ENCODE peak calls at places on chromosomes 5 and 9, in five cellular contexts. D is heart right ventricle; O is psoas muscle; Y is colonic mucosa; H is CD8-positive, alpha-beta T cell. F is an unnamed sample.

GRCh38 chr9:83596899-83597504 is 25.9 kb upstream of the IDNK start:
- DNase-seq in D (peak; percentile 32), O (no peak), Y (peak; percentile 53), H (no peak), F (no peak)

GRCh38 chr9:112174223-112174964 is 703 bp downstream of the SUSD1 start:
- DNase-seq in D (peak; percentile 48), O (peak; percentile 70), Y (peak; percentile 84), H (peak; percentile 45), F (peak; percentile 17)

GRCh38 chr9:86751207-86751606 is 196.1 kb downstream of the GAS1 start:
- DNase-seq in D (peak; percentile 42), O (peak; percentile 20), Y (no peak), H (no peak), F (no peak)

GRCh38 chr5:76332102-76332501 is 71.0 kb upstream of the IQGAP2 start:
- DNase-seq in D (no peak), O (no peak), Y (peak; percentile 60), H (no peak), F (no peak)

GRCh38 chr9:123360161-123361085 is 4.4 kb downstream of the CRB2 start:
- DNase-seq in D (no peak), O (no peak), Y (peak; percentile 95), H (peak; percentile 14), F (no peak)

GRCh38 chr5:62547929-62548678 is 30.5 kb upstream of the LRRC70 start:
- DNase-seq in D (no peak), O (no peak), Y (no peak), H (no peak), F (no peak)

GRCh38 chr9:105515811-105516413 is 42.0 kb upstream of the FKTN start:
- DNase-seq in D (no peak), O (no peak), Y (no peak), H (no peak), F (no peak)

GRCh38 chr5:180086816-180087426 is 15.4 kb upstream of the RNF130 start:
- DNase-seq in D (no peak), O (no peak), Y (no peak), H (no peak), F (no peak)

GRCh38 chr5:59187772-59188347 is 605.0 kb downstream of the RAB3C start:
- DNase-seq in D (no peak), O (no peak), Y (no peak), H (no peak), F (no peak)

GRCh38 chr5:126099077-126099476 is 324.1 kb upstream of the GRAMD2B start:
- DNase-seq in D (no peak), O (no peak), Y (no peak), H (no peak), F (no peak)

GRCh38 chr5:84706678-84707641 is 322.3 kb upstream of the EDIL3 start:
- DNase-seq in D (no peak), O (no peak), Y (no peak), H (no peak), F (no peak)

GRCh38 chr9:131575121-131575640 is 29.9 kb downstream of the PRRT1B start:
- DNase-seq in D (no peak), O (no peak), Y (no peak), H (no peak), F (no peak)

GRCh38 chr5:109825450-109825849 is 135.7 kb downstream of the MAN2A1 start:
- DNase-seq in D (no peak), O (no peak), Y (no peak), H (no peak), F (no peak)

GRCh38 chr5:91025956-91026355 is 357.2 kb downstream of the ARRDC3 start:
- DNase-seq in D (no peak), O (no peak), Y (no peak), H (no peak), F (no peak)

GRCh38 chr9:135008416-135008815 is 79.1 kb upstream of the OLFM1 start:
- DNase-seq in D (no peak), O (no peak), Y (no peak), H (no peak), F (no peak)

GRCh38 chr9:76378367-76379073 is 15.7 kb downstream of the RFK start:
- DNase-seq in D (no peak), O (no peak), Y (no peak), H (no peak), F (no peak)

GRCh38 chr5:149007174-149007573 is 55.7 kb downstream of the SH3TC2 start:
- DNase-seq in D (no peak), O (no peak), Y (no peak), H (no peak), F (no peak)

GRCh38 chr9:71760901-71761300 is 7.4 kb downstream of the CEMIP2 start:
- DNase-seq in D (no peak), O (peak; percentile 23), Y (peak; percentile 60), H (no peak), F (no peak)

GRCh38 chr9:25505644-25506043 is 172.6 kb downstream of the TUSC1 start:
- DNase-seq in D (no peak), O (no peak), Y (no peak), H (no peak), F (no peak)

GRCh38 chr9:101477736-101478135 is 42.2 kb upstream of the ALDOB start:
- DNase-seq in D (no peak), O (no peak), Y (no peak), H (no peak), F (no peak)

GRCh38 chr9:76882686-76883085 is 23.2 kb downstream of the PRUNE2 start:
- DNase-seq in D (no peak), O (no peak), Y (no peak), H (no peak), F (no peak)

GRCh38 chr5:180390441-180391190 is 37.5 kb upstream of the GFPT2 start:
- DNase-seq in D (no peak), O (no peak), Y (no peak), H (no peak), F (no peak)

GRCh38 chr9:108786756-108787663 is 68.8 kb downstream of the ACTL7B start:
- DNase-seq in D (no peak), O (no peak), Y (no peak), H (no peak), F (peak; percentile 12)

GRCh38 chr9:113511856-113512761 is 48.6 kb downstream of the RGS3 start:
- DNase-seq in D (no peak), O (no peak), Y (no peak), H (peak; percentile 41), F (no peak)

GRCh38 chr5:170269579-170269978 is 28.0 kb downstream of the LCP2 start:
- DNase-seq in D (no peak), O (no peak), Y (no peak), H (no peak), F (no peak)

GRCh38 chr9:71719585-71719984 is 48.7 kb downstream of the CEMIP2 start:
- DNase-seq in D (no peak), O (no peak), Y (no peak), H (no peak), F (peak; percentile 21)

GRCh38 chr9:126700296-126700695 is 86.6 kb downstream of the LMX1B start:
- DNase-seq in D (no peak), O (no peak), Y (no peak), H (no peak), F (no peak)

GRCh38 chr9:106613250-106613737 is 249.7 kb upstream of the ZNF462 start:
- DNase-seq in D (peak; percentile 13), O (no peak), Y (peak; percentile 38), H (no peak), F (peak; percentile 18)

GRCh38 chr9:18569941-18570630 is 96.1 kb downstream of the ADAMTSL1 start:
- DNase-seq in D (no peak), O (no peak), Y (no peak), H (no peak), F (no peak)

GRCh38 chr9:35598863-35599590 is 6.0 kb upstream of the TESK1 start:
- DNase-seq in D (no peak), O (no peak), Y (no peak), H (no peak), F (no peak)

GRCh38 chr5:73450041-73450598 is 1.5 kb upstream of the FOXD1 start:
- DNase-seq in D (no peak), O (no peak), Y (no peak), H (no peak), F (no peak)

GRCh38 chr5:25858019-25858418 is 1180.4 kb downstream of the CDH9 start:
- DNase-seq in D (no peak), O (no peak), Y (no peak), H (no peak), F (no peak)

DNA sequence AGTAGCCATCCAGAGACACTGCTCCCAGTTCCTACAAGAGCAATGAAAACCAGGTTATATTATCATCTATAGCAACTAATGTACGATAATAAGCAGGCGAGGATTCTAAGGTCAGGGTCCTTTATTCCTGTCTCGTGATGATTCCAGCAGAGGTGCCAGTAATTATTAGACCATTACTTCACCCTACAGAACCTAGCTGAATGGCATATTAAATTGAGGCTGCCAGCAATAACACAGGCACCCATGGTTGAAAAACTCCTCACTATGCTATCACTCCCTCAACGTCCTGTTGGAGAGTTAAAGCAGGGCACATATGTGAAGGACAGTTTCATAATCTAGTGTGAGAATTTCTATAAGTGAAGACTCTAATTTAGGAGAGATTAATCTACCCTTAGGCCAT is 29.7 kb downstream of the DCAF12 start:
- DNase-seq in D (no peak), O (no peak), Y (no peak), H (no peak), F (no peak)
- H3K4me1 ChIP-seq in D (no peaks in the 10 kb centered on the region), O (no peaks in the 10 kb centered on the region), Y (no peaks in the 10 kb centered on the region), H (no peaks in the 10 kb centered on the region), F (no peaks in the 10 kb centered on the region)

DNA sequence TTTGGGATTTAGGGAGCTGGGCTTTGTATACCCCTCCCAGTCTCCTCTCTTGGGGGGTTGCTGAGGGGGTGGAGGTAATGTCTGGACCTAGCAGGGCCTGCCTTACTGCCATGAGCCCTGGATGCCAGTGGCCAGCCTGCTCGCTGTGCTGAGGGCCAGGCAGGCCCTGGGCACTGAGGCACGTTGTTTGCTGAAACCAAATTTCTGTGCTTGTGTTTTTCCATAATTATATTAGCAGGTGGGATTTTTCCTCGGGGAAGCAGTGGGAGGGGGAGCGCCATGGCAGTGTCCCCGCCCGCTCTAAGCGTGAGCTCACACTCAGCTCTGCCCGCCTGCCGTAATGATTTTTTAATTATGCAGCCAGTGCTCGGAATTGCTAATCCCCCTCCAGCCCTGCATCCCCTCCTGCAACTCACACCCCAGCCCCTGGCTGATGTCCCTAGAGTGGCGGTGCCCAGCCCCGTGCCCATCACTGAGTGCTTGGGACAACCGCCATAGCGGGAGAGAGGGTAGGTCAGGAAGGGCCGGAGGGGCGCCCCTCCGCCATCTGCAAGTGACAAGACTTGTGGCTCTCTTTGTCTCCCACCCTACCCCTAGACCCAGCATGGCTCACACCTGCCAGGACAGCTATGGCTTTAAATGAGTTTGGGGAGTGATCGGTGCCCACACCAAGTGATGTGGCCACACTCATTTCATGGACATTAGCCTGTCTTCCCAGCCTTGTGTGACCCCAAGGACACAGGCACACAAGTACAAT is 21.0 kb downstream of the CXXC5 start:
- DNase-seq in D (no peak), O (no peak), Y (no peak), H (no peak), F (no peak)
- H3K4me1 ChIP-seq in D (peaks cover 95% of the 10 kb centered on the region), O (peaks cover 97% of the 10 kb centered on the region), Y (peaks cover 4% of the 10 kb centered on the region), H (peaks cover 53% of the 10 kb centered on the region), F (peaks cover 14% of the 10 kb centered on the region)

GRCh38 chr5:172417983-172418630 is 36.2 kb downstream of the SH3PXD2B start:
- DNase-seq in D (peak; percentile 94), O (peak; percentile 90), Y (peak; percentile 76), H (no peak), F (peak; percentile 81)
- H3K4me1 ChIP-seq in D (peaks cover 33% of the 10 kb centered on the region), O (no peaks in the 10 kb centered on the region), Y (no peaks in the 10 kb centered on the region), H (no peaks in the 10 kb centered on the region), F (peaks cover 6% of the 10 kb centered on the region)

DNA sequence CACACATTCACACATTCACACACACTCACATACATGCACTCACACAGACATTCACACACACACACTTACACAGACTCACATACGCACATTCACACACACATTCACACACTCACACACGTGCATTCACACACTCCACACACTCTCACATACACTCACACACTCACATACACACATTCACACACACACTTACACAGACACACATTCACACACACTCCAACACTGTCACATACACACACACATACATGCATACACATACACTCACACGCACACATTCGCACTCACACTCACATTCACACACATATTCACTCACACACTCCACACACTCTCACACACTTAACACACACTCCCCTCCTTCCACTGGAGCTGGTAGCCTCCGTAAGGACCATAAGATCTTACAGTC is 26.2 kb downstream of the CAMK2A start:
- DNase-seq in D (no peak), O (no peak), Y (no peak), H (no peak), F (no peak)
- H3K4me1 ChIP-seq in D (no peaks in the 10 kb centered on the region), O (peaks cover 16% of the 10 kb centered on the region), Y (no peaks in the 10 kb centered on the region), H (no peaks in the 10 kb centered on the region), F (no peaks in the 10 kb centered on the region)

F was measured in prostate gland.